ENCODE peak calls at places on chromosomes 1 and 21, in seven cellular contexts. V is K562, O is stomach, Q is A549, P is GM12878, F is tibial nerve, E is ovary. A is an unnamed sample.

GRCh38 chr1:47533176-47534039 is 95.6 kb downstream of the FOXD2 start:
- DNase-seq in V (peak), O (peak), Q (no peak), P (no peak), F (peak), E (peak), A (no peak)

GRCh38 chr1:29639156-29639736 is 402.9 kb downstream of the PTPRU start:
- DNase-seq in V (no peak), O (no peak), Q (no peak), P (no peak), F (no peak), E (no peak), A (peak)

GRCh38 chr1:245859510-245860114 is 647.5 kb downstream of the SMYD3 start:
- DNase-seq in V (no peak), O (no peak), Q (no peak), P (no peak), F (no peak), E (no peak), A (no peak)

GRCh38 chr1:2176615-2177014 is 18.0 kb downstream of the FAAP20 start:
- DNase-seq in V (no peak), O (no peak), Q (no peak), P (no peak), F (no peak), E (no peak), A (no peak)

GRCh38 chr1:110785055-110785454 is 87.9 kb upstream of the CD53 start:
- DNase-seq in V (no peak), O (no peak), Q (no peak), P (no peak), F (no peak), E (no peak), A (no peak)

GRCh38 chr1:58620259-58620658 is 43.2 kb upstream of the TACSTD2 start:
- DNase-seq in V (no peak), O (peak), Q (no peak), P (no peak), F (no peak), E (no peak), A (no peak)

GRCh38 chr1:9716404-9717192 is 65.1 kb downstream of the PIK3CD start:
- DNase-seq in V (no peak), O (no peak), Q (no peak), P (no peak), F (no peak), E (no peak), A (no peak)

GRCh38 chr1:168843950-168844349 is 114.9 kb upstream of the DPT start:
- DNase-seq in V (no peak), O (no peak), Q (no peak), P (no peak), F (no peak), E (no peak), A (no peak)

GRCh38 chr1:39926343-39926769 is 24.6 kb upstream of the MYCL start:
- DNase-seq in V (no peak), O (no peak), Q (no peak), P (no peak), F (no peak), E (no peak), A (no peak)

GRCh38 chr1:191888996-191889622 is 269.2 kb upstream of the RGS18 start:
- DNase-seq in V (peak), O (no peak), Q (no peak), P (no peak), F (no peak), E (peak), A (no peak)

GRCh38 chr1:197399691-197400521 is 131.9 kb downstream of the CRB1 start:
- DNase-seq in V (peak), O (no peak), Q (peak), P (peak), F (no peak), E (no peak), A (no peak)

GRCh38 chr21:46295177-46295711 is 9.1 kb downstream of the YBEY start:
- DNase-seq in V (peak), O (no peak), Q (no peak), P (no peak), F (no peak), E (no peak), A (no peak)

GRCh38 chr1:50969611-50970507 is at the start of gene CDKN2C:
- DNase-seq in V (peak), O (peak), Q (no peak), P (no peak), F (peak), E (peak), A (peak)

GRCh38 chr21:24110846-24111245 is 1496.4 kb downstream of the MRPL39 start:
- DNase-seq in V (no peak), O (no peak), Q (no peak), P (no peak), F (no peak), E (no peak), A (no peak)

GRCh38 chr1:111208921-111209320 is 8.5 kb upstream of the DENND2D start:
- DNase-seq in V (no peak), O (no peak), Q (no peak), P (no peak), F (no peak), E (no peak), A (no peak)

GRCh38 chr1:197130677-197131304 is 15.7 kb downstream of the ASPM start:
- DNase-seq in V (no peak), O (no peak), Q (no peak), P (no peak), F (no peak), E (no peak), A (no peak)

GRCh38 chr1:83022206-83022605 is 976.7 kb downstream of the TTLL7 start:
- DNase-seq in V (no peak), O (no peak), Q (no peak), P (no peak), F (no peak), E (no peak), A (no peak)

GRCh38 chr1:70458120-70458519 is 47.1 kb downstream of the CTH start:
- DNase-seq in V (no peak), O (no peak), Q (no peak), P (no peak), F (no peak), E (no peak), A (no peak)

GRCh38 chr1:167645625-167646410 is 15.8 kb downstream of the RCSD1 start:
- DNase-seq in V (no peak), O (no peak), Q (no peak), P (no peak), F (no peak), E (no peak), A (no peak)

GRCh38 chr21:37145635-37146111 is 72.6 kb downstream of the TTC3 start:
- DNase-seq in V (no peak), O (no peak), Q (no peak), P (no peak), F (no peak), E (no peak), A (no peak)

GRCh38 chr1:109790735-109791494 is 27.2 kb upstream of the EPS8L3 start:
- DNase-seq in V (peak), O (peak), Q (no peak), P (peak), F (no peak), E (no peak), A (no peak)

GRCh38 chr1:212030936-212031528 is 4.3 kb downstream of the INTS7 start:
- DNase-seq in V (no peak), O (no peak), Q (peak), P (no peak), F (peak), E (no peak), A (no peak)

GRCh38 chr1:18637553-18637960 is 6.9 kb downstream of the PAX7 start:
- DNase-seq in V (no peak), O (no peak), Q (no peak), P (no peak), F (no peak), E (no peak), A (no peak)

GRCh38 chr1:69410893-69411292 is 156.8 kb upstream of the LRRC7 start:
- DNase-seq in V (no peak), O (no peak), Q (no peak), P (no peak), F (no peak), E (no peak), A (no peak)

GRCh38 chr1:164576311-164577271 is 17.6 kb downstream of the PBX1 start:
- DNase-seq in V (no peak), O (no peak), Q (no peak), P (no peak), F (no peak), E (peak), A (no peak)

GRCh38 chr1:147598631-147599361 is 57.5 kb downstream of the BCL9 start:
- DNase-seq in V (no peak), O (peak), Q (peak), P (no peak), F (no peak), E (peak), A (no peak)

GRCh38 chr1:161389691-161390558 is 22.2 kb upstream of the CFAP126 start:
- DNase-seq in V (peak), O (peak), Q (peak), P (peak), F (peak), E (peak), A (peak)
- TF ChIP-seq EP300 in V (peak), O (peak), Q (no peak), P (no peak), F (peak), E (peak), A (peak)

DNA sequence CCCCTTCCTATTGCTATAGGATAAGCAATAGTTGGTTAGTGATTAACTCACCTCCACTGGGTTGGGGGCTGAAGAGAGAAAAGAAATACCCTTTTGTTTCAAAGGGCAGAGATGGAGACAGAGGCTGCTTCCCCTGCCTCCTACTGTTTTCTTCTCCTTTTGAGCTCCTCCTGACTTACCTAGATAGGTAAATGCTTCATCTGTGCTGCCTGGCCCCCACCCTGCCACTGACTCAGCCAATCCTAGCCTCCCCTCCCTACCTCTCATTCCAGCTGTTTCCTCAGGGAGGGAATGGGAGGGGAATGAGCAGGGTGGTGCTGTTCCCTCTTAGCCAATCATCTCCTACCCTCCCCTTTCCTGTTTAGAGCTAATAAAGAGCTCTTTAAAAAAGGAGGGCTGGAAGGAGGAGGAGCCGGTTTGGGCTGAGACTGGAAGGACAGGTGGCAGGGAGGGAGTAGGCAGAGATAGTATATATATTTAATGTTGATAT is at the start of gene C1orf116:
- DNase-seq in V (peak), O (peak), Q (peak), P (no peak), F (no peak), E (no peak), A (no peak)
- TF ChIP-seq EP300 in V (no peak), O (no peak), Q (no peak), P (no peak), F (no peak), E (no peak), A (no peak)

GRCh38 chr1:21323091-21323490 is 32.8 kb upstream of the ECE1 start:
- DNase-seq in V (no peak), O (no peak), Q (peak), P (no peak), F (no peak), E (no peak), A (no peak)

GRCh38 chr1:21325731-21326387 is 35.6 kb upstream of the ECE1 start:
- DNase-seq in V (no peak), O (no peak), Q (no peak), P (no peak), F (no peak), E (no peak), A (no peak)

GRCh38 chr1:21322681-21323016 is 32.4 kb upstream of the ECE1 start:
- DNase-seq in V (no peak), O (no peak), Q (no peak), P (no peak), F (no peak), E (no peak), A (no peak)

GRCh38 chr1:21325231-21325718 is 35.0 kb upstream of the ECE1 start:
- DNase-seq in V (no peak), O (no peak), Q (no peak), P (no peak), F (no peak), E (peak), A (no peak)

DNA sequence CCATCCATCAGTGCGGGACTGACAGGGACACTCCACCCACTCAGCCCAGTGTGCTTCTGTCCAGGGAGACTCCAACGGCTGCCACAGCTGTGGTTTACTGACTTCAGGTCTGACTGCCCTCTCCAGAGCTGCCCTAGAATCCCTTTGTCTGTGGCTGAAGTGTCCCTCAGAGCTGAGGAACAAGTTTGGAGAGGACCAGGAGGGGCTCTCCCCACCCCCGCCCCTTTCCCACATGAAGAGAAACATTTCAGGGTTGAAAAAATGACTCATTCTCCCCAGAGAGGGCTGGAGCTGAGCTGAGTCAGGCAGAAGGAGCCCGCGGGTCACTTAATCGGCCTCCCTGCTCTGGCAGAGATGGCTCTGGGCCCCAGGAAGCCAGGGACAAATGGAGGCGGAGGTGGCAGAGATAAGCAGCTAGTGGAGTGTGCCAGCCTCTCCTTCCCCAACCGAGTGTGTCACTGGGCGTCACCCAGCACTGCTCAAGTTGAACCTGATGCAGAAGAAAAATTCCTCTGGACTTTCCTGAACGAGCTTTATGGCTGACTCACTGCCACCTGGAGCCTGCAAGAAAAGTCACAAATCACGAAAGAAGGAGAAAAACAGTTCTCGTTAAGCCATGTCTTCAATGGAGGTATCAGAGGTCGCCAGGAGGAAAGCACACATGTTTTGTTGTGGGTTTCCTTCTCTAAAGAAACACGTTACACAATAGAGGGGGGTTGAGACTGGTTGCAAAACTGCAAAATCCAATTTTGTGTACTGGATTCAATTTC is 34.3 kb upstream of the ECE1 start:
- DNase-seq in V (peak), O (peak), Q (peak), P (peak), F (peak), E (peak), A (no peak)
- TF ChIP-seq EP300 in V (no peak), O (no peak), Q (no peak), P (no peak), F (no peak), E (no peak), A (no peak)

DNA sequence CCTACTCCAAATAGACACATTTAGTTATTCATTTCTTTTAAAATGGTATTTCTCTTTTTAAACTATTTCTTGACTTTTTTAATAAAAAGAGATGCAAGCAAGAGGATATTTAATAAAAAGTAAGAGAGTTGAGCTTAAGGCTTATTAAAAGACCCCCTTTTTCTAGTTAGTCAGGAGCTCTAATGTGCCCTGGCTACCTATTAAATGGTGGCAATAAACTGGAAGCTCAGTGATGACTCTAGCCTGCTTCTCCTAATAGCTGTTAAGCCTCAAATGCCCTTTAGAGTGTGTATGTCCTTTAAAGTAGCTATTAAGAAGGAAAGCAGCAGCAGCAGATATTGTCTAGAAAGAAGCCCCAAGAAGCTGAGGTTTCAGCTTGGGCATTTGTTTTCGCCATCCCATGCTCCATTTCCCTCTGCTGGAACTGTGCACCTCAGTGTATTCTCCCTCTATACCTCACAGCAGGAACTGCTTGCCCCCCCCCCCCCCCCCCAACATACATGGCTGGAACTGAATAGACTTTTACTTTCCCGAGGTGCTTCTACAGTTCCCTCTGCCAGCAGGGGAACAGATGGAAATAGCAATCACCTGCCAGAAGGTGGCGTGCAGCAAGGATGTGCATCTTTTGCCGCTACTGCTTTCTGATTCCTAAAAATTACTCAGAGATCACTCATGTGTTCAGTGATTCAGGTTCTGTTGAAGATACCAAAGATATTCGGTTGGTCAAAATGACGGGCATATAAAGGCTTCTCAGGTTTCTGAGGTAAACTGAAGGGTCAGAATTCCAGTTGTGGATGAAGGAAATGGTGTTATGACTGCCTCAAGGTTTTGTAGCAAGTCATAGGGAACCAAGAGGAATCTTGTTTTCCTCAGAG is 2.5 kb downstream of the RGS4 start:
- DNase-seq in V (peak), O (peak), Q (peak), P (no peak), F (peak), E (peak), A (no peak)
- TF ChIP-seq EP300 in V (no peak), O (no peak), Q (no peak), P (no peak), F (no peak), E (no peak), A (no peak)

GRCh38 chr1:117366982-117367768 is at the start of gene MAN1A2:
- DNase-seq in V (peak), O (peak), Q (peak), P (peak), F (peak), E (peak), A (peak)

GRCh38 chr1:117368116-117369108 is 1.2 kb downstream of the MAN1A2 start:
- DNase-seq in V (peak), O (no peak), Q (peak), P (no peak), F (no peak), E (no peak), A (no peak)

GRCh38 chr1:117365350-117366280 is 1.6 kb upstream of the MAN1A2 start:
- DNase-seq in V (no peak), O (no peak), Q (no peak), P (no peak), F (no peak), E (peak), A (no peak)

GRCh38 chr1:117367769-117368059 is 465 bp downstream of the MAN1A2 start:
- DNase-seq in V (no peak), O (no peak), Q (no peak), P (no peak), F (no peak), E (no peak), A (no peak)

DNA sequence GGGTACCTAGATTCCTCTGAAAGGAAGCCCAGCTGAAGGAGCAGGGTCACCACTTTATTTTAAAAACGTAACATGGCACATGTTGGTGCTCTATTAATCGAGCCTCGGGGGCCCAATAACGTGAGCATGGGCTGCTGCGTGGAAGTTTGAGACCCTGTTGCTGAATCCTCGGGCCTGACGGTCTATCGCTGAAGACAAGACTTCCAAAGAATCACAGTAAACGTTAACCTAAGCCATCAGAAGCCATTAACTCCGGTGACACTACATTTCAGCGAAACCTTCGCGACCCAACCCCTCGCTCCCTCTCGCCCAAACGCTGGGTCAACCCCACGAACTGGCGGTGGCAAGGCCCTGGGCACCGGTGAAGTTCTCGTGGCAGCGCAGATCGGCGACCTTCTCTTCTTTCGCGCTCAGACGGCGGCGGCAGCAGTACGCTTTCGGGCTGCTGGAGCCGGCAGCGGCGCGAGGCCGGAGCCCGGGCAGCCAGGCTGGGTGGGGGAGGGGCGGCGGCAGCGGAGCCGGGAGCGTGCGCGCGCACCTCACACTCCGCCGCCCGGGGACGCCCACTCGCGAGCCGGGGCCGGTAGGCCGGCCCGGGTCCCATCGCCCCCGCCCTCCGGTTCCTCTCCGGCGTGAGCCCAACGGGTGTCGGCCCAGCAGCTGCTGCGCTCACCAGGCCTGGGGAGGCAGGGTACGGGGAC is 818 bp upstream of the MAN1A2 start:
- DNase-seq in V (peak), O (peak), Q (peak), P (no peak), F (peak), E (peak), A (peak)
- TF ChIP-seq EP300 in V (no peak), O (no peak), Q (no peak), P (no peak), F (no peak), E (no peak), A (no peak)